ENCODE peak calls at places on chromosomes 12 and 14, in five cellular contexts. I is neural progenitor cell, M is PC-9, X is left ventricle myocardium inferior, G is A549. Y is an unnamed sample.

GRCh38 chr12:117367006-117367638 is 5.7 kb upstream of the NOS1 start:
- DNase-seq in I (peak; percentile 84), M (peak; percentile 50), X (peak; percentile 30), G (peak; percentile 90), Y (peak; percentile 89)

GRCh38 chr12:112788205-112788604 is 3.3 kb upstream of the RPH3A start:
- DNase-seq in I (peak; percentile 46), M (no peak), X (no peak), G (peak; percentile 21), Y (no peak)

GRCh38 chr12:130576286-130576933 is 139.7 kb downstream of the RIMBP2 start:
- DNase-seq in I (no peak), M (no peak), X (no peak), G (no peak), Y (no peak)

GRCh38 chr12:132300789-132301722 is 28.3 kb downstream of the GALNT9 start:
- DNase-seq in I (no peak), M (no peak), X (no peak), G (no peak), Y (no peak)

GRCh38 chr12:90020006-90020405 is 311.4 kb upstream of the ATP2B1 start:
- DNase-seq in I (no peak), M (no peak), X (no peak), G (no peak), Y (no peak)

GRCh38 chr14:55297611-55298323 is 26.5 kb downstream of the FBXO34 start:
- DNase-seq in I (no peak), M (no peak), X (no peak), G (no peak), Y (no peak)

GRCh38 chr12:116458492-116458891 is 100.7 kb upstream of the MAP1LC3B2 start:
- DNase-seq in I (no peak), M (no peak), X (no peak), G (no peak), Y (no peak)

GRCh38 chr12:107731376-107731775 is 29.6 kb downstream of the PRDM4 start:
- DNase-seq in I (no peak), M (peak; percentile 80), X (no peak), G (no peak), Y (no peak)

GRCh38 chr14:20757963-20758362 is 10.2 kb upstream of the EDDM3B start:
- DNase-seq in I (peak; percentile 25), M (no peak), X (no peak), G (no peak), Y (peak; percentile 9)

GRCh38 chr12:71164877-71165197 is 7.0 kb upstream of the TSPAN8 start:
- DNase-seq in I (no peak), M (no peak), X (no peak), G (no peak), Y (no peak)

GRCh38 chr14:38207830-38208815 is at the start of gene SSTR1:
- DNase-seq in I (peak; percentile 44), M (no peak), X (no peak), G (no peak), Y (peak; percentile 28)

GRCh38 chr12:6200266-6201198 is at the start of gene CD9:
- DNase-seq in I (peak; percentile 63), M (peak; percentile 46), X (peak; percentile 74), G (peak; percentile 76), Y (peak; percentile 59)

GRCh38 chr12:3771853-3772252 is 18.9 kb upstream of the CRACR2A start:
- DNase-seq in I (no peak), M (no peak), X (peak; percentile 68), G (no peak), Y (no peak)

GRCh38 chr14:39417014-39417413 is 15.2 kb downstream of the FBXO33 start:
- DNase-seq in I (no peak), M (no peak), X (no peak), G (no peak), Y (no peak)

GRCh38 chr12:83092101-83092500 is 405.4 kb downstream of the TMTC2 start:
- DNase-seq in I (peak; percentile 63), M (no peak), X (no peak), G (no peak), Y (no peak)

GRCh38 chr14:96246535-96246839 is 9.5 kb upstream of the BDKRB1 start:
- DNase-seq in I (no peak), M (peak; percentile 80), X (no peak), G (peak; percentile 82), Y (no peak)

GRCh38 chr14:94946244-94946643 is 176.3 kb upstream of the GSC start:
- DNase-seq in I (no peak), M (no peak), X (no peak), G (no peak), Y (no peak)

GRCh38 chr12:24931666-24932405 is 17.1 kb downstream of the BCAT1 start:
- DNase-seq in I (no peak), M (no peak), X (no peak), G (no peak), Y (no peak)

GRCh38 chr12:71135077-71135811 is 22.6 kb downstream of the TSPAN8 start:
- DNase-seq in I (no peak), M (no peak), X (no peak), G (no peak), Y (no peak)

GRCh38 chr14:95346266-95346665 is 26.6 kb upstream of the CLMN start:
- DNase-seq in I (no peak), M (no peak), X (no peak), G (no peak), Y (no peak)

GRCh38 chr12:121872546-121873223 is 14.0 kb upstream of the HPD start:
- DNase-seq in I (no peak), M (no peak), X (peak; percentile 31), G (no peak), Y (no peak)

GRCh38 chr14:88522393-88522792 is 32.4 kb downstream of the PTPN21 start:
- DNase-seq in I (no peak), M (no peak), X (no peak), G (no peak), Y (no peak)

GRCh38 chr12:100826323-100826722 is 31.7 kb downstream of the ANO4 start:
- DNase-seq in I (peak; percentile 81), M (no peak), X (peak; percentile 15), G (peak; percentile 8), Y (peak; percentile 83)

GRCh38 chr14:93965287-93965821 is 11.0 kb downstream of the ASB2 start:
- DNase-seq in I (no peak), M (peak; percentile 61), X (no peak), G (peak; percentile 32), Y (no peak)

GRCh38 chr12:51082561-51083139 is 746 bp downstream of the CSRNP2 start:
- DNase-seq in I (no peak), M (no peak), X (no peak), G (peak; percentile 52), Y (no peak)

GRCh38 chr12:113852695-113853490 is 113.2 kb downstream of the RBM19 start:
- DNase-seq in I (no peak), M (no peak), X (no peak), G (no peak), Y (no peak)

GRCh38 chr12:129901256-129901655 is 2.6 kb downstream of the TMEM132D start:
- DNase-seq in I (no peak), M (no peak), X (no peak), G (no peak), Y (no peak)

GRCh38 chr12:106847861-106848260 is 73.4 kb downstream of the RIC8B start:
- DNase-seq in I (no peak), M (no peak), X (no peak), G (no peak), Y (no peak)

GRCh38 chr14:105013150-105013787 is 7.6 kb downstream of the CDCA4 start:
- DNase-seq in I (no peak), M (no peak), X (peak; percentile 41), G (no peak), Y (no peak)

GRCh38 chr14:63952933-63953437 is 100.2 kb downstream of the SYNE2 start:
- DNase-seq in I (no peak), M (no peak), X (no peak), G (no peak), Y (no peak)

GRCh38 chr14:67652189-67652588 is 22.2 kb downstream of the VTI1B start:
- DNase-seq in I (no peak), M (no peak), X (no peak), G (no peak), Y (no peak)

GRCh38 chr12:114780746-114781399 is 96.9 kb upstream of the TBX3 start:
- DNase-seq in I (no peak), M (no peak), X (no peak), G (no peak), Y (no peak)

GRCh38 chr12:27233814-27234213 is 10.3 kb upstream of the STK38L start:
- DNase-seq in I (no peak), M (no peak), X (no peak), G (no peak), Y (no peak)

GRCh38 chr14:51834218-51834617 is 26.2 kb upstream of the GNG2 start:
- DNase-seq in I (no peak), M (no peak), X (no peak), G (no peak), Y (no peak)

GRCh38 chr12:11622774-11623375 is 26.6 kb upstream of the ETV6 start:
- DNase-seq in I (no peak), M (peak; percentile 36), X (no peak), G (no peak), Y (no peak)
- TF ChIP-seq CTCF in I (peak; percentile 32), M (peak; percentile 40), X (no peak), G (no peak), Y (no peak)

DNA sequence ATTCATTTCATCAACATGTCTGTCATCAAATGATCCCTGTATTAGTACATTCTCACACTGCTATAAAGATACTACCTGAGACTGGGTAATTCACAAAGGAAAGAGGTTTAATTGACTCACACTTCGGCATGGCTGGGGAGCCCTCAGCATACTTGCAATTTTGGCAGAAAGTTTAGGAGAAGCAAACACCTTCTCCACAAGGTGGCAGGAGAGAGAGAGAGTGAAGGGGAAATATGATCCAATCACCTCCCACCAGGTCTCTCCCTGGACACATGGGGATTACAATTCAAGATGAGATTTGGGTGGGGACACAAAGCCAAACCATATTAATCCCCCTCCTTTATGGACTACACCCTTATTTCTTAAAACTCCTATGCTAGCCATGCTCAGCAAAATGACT is 932.2 kb downstream of the FLRT2 start:
- DNase-seq in I (peak; percentile 50), M (no peak), X (no peak), G (no peak), Y (no peak)
- TF ChIP-seq CTCF in I (peak; percentile 48), M (no peak), X (peak; percentile 25), G (no peak), Y (peak; percentile 12)

DNA sequence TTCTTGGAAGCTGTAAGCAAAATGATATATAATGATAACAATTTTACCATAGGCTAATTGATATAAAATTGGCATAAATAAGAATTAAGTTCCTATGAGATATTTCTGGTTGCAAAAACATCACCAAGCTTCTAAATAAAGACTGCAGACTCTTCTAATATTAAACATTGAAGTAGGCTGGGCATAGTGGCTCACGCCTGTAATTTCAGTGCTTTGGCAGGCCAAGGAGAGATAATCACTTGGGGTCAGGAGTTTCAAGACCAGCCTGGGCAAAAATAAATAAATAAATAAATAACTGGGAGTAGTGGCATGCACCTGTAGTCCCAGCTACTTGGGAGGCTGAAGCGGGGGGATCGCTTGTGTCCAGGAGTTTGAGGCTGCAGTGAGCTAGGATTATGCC is 71.8 kb downstream of the NPAS3 start:
- DNase-seq in I (no peak), M (no peak), X (no peak), G (no peak), Y (no peak)
- TF ChIP-seq CTCF in I (no peak), M (no peak), X (no peak), G (no peak), Y (no peak)

GRCh38 chr12:74321381-74321780 is 216.3 kb upstream of the ATXN7L3B start:
- DNase-seq in I (no peak), M (no peak), X (no peak), G (no peak), Y (no peak)

GRCh38 chr12:74317741-74318140 is 219.9 kb upstream of the ATXN7L3B start:
- DNase-seq in I (no peak), M (no peak), X (no peak), G (no peak), Y (no peak)

GRCh38 chr12:74322792-74323191 is 214.8 kb upstream of the ATXN7L3B start:
- DNase-seq in I (no peak), M (no peak), X (no peak), G (no peak), Y (no peak)

GRCh38 chr12:74317078-74317581 is 220.5 kb upstream of the ATXN7L3B start:
- DNase-seq in I (peak; percentile 60), M (no peak), X (peak; percentile 28), G (peak; percentile 15), Y (peak; percentile 18)
- TF ChIP-seq CTCF in I (peak; percentile 69), M (peak; percentile 67), X (peak; percentile 51), G (peak; percentile 69), Y (peak; percentile 42)